ENCODE peak calls at places on chromosomes 11 and 22, in five cellular contexts. One of them, this sample, is unnamed.

GRCh38 chr11:33089776-33090175 is 50.4 kb downstream of the TCP11L1 start:
- DNase-seq in neuronal stem cell: no peak
- DNase-seq in GM23338: no peak
- DNase-seq in mammary epithelial cell: peak
- DNase-seq in IMR-90: peak
- DNase-seq in this sample: no peak

GRCh38 chr11:114092953-114093352 is 33.4 kb downstream of the ZBTB16 start:
- DNase-seq in neuronal stem cell: no peak
- DNase-seq in mammary epithelial cell: no peak
- DNase-seq in GM23338: no peak
- DNase-seq in IMR-90: no peak
- DNase-seq in this sample: no peak

GRCh38 chr11:75812542-75813040 is 2.4 kb upstream of the UVRAG start:
- DNase-seq in IMR-90: no peak
- DNase-seq in neuronal stem cell: no peak
- DNase-seq in mammary epithelial cell: no peak
- DNase-seq in GM23338: peak
- DNase-seq in this sample: no peak

GRCh38 chr11:129192150-129192549 is at the start of gene ARHGAP32:
- DNase-seq in IMR-90: no peak
- DNase-seq in mammary epithelial cell: peak
- DNase-seq in GM23338: no peak
- DNase-seq in neuronal stem cell: no peak
- DNase-seq in this sample: no peak

GRCh38 chr11:65132238-65132987 is 1.9 kb downstream of the SYVN1 start:
- DNase-seq in GM23338: no peak
- DNase-seq in IMR-90: no peak
- DNase-seq in neuronal stem cell: no peak
- DNase-seq in mammary epithelial cell: no peak
- DNase-seq in this sample: no peak

GRCh38 chr11:71164186-71164585 is 88.2 kb downstream of the SHANK2 start:
- DNase-seq in mammary epithelial cell: no peak
- DNase-seq in IMR-90: no peak
- DNase-seq in neuronal stem cell: no peak
- DNase-seq in GM23338: no peak
- DNase-seq in this sample: no peak

GRCh38 chr11:118622376-118623290 is 15.2 kb downstream of the PHLDB1 start:
- DNase-seq in IMR-90: peak
- DNase-seq in neuronal stem cell: no peak
- DNase-seq in GM23338: no peak
- DNase-seq in mammary epithelial cell: peak
- DNase-seq in this sample: peak

GRCh38 chr11:111637885-111638284 is 35.6 kb downstream of the SIK2 start:
- DNase-seq in neuronal stem cell: no peak
- DNase-seq in mammary epithelial cell: no peak
- DNase-seq in GM23338: peak
- DNase-seq in IMR-90: no peak
- DNase-seq in this sample: no peak

GRCh38 chr11:109696191-109696897 is 274.4 kb downstream of the C11orf87 start:
- DNase-seq in mammary epithelial cell: peak
- DNase-seq in IMR-90: peak
- DNase-seq in neuronal stem cell: no peak
- DNase-seq in GM23338: no peak
- DNase-seq in this sample: peak

GRCh38 chr11:116836648-116837023 is 786 bp downstream of the APOA1 start:
- DNase-seq in mammary epithelial cell: no peak
- DNase-seq in neuronal stem cell: no peak
- DNase-seq in GM23338: no peak
- DNase-seq in IMR-90: no peak
- DNase-seq in this sample: no peak

GRCh38 chr11:116835791-116836647 is 1.4 kb downstream of the APOA1 start:
- DNase-seq in IMR-90: peak
- DNase-seq in mammary epithelial cell: peak
- DNase-seq in GM23338: peak
- DNase-seq in neuronal stem cell: peak
- DNase-seq in this sample: peak

GRCh38 chr11:116833816-116834534 is 3.4 kb downstream of the APOA1 start:
- DNase-seq in IMR-90: no peak
- DNase-seq in neuronal stem cell: no peak
- DNase-seq in mammary epithelial cell: no peak
- DNase-seq in GM23338: no peak
- DNase-seq in this sample: no peak

GRCh38 chr11:116833491-116833815 is 3.7 kb downstream of the APOC3 start:
- DNase-seq in neuronal stem cell: no peak
- DNase-seq in IMR-90: no peak
- DNase-seq in GM23338: no peak
- DNase-seq in mammary epithelial cell: no peak
- DNase-seq in this sample: no peak

GRCh38 chr11:116835042-116835772 is 2.2 kb downstream of the APOA1 start:
- DNase-seq in mammary epithelial cell: no peak
- DNase-seq in neuronal stem cell: no peak
- DNase-seq in GM23338: peak
- DNase-seq in IMR-90: no peak
- DNase-seq in this sample: no peak
- H3K27ac ChIP-seq in mammary epithelial cell: no peak
- H3K27ac ChIP-seq in neuronal stem cell: no peak
- H3K27ac ChIP-seq in GM23338: no peak
- H3K27ac ChIP-seq in IMR-90: peak
- H3K27ac ChIP-seq in this sample: peak

GRCh38 chr11:123286761-123287160 is 91.7 kb upstream of the CLMP start:
- DNase-seq in GM23338: no peak
- DNase-seq in mammary epithelial cell: no peak
- DNase-seq in neuronal stem cell: no peak
- DNase-seq in IMR-90: peak
- DNase-seq in this sample: no peak

GRCh38 chr11:123291201-123291869 is 96.3 kb upstream of the CLMP start:
- DNase-seq in mammary epithelial cell: no peak
- DNase-seq in GM23338: no peak
- DNase-seq in neuronal stem cell: no peak
- DNase-seq in IMR-90: no peak
- DNase-seq in this sample: no peak

GRCh38 chr11:123284454-123284853 is 89.4 kb upstream of the CLMP start:
- DNase-seq in mammary epithelial cell: no peak
- DNase-seq in GM23338: no peak
- DNase-seq in neuronal stem cell: no peak
- DNase-seq in IMR-90: no peak
- DNase-seq in this sample: no peak

GRCh38 chr11:123286255-123286654 is 91.2 kb upstream of the CLMP start:
- DNase-seq in mammary epithelial cell: no peak
- DNase-seq in neuronal stem cell: no peak
- DNase-seq in IMR-90: no peak
- DNase-seq in GM23338: no peak
- DNase-seq in this sample: no peak
- H3K4me2 ChIP-seq in mammary epithelial cell: no peak
- H3K4me2 ChIP-seq in neuronal stem cell: no peak
- H3K4me2 ChIP-seq in IMR-90: no peak
- H3K4me2 ChIP-seq in GM23338: no peak
- H3K4me2 ChIP-seq in this sample: no peak

DNA sequence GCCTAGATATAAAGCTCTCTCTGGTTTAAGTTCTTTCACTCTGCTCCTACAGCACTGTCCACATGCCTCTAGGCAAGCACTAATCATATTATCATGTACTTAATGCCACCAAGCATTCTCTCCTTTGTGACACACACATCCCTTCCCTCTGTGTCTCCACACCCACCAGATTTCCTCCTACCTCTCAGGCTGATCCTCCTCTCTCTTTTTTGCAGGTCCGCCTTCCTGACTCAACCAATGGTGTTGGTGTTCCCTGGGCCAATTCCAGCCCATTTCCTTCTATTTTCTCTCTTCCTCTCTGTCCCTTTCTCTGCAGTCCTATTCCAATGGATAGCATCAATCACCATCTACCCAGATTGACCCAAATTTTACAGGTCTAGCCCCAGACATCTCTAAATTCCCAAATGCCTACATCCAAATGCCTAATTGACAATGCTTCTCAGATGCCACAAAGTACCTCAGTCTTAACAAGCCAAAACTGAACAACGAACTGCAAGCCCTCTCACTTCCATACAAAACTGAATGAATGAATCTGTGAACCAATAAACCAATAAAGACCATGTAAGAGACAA is 504 bp upstream of the ZNF215 start:
- DNase-seq in mammary epithelial cell: peak
- DNase-seq in GM23338: peak
- DNase-seq in IMR-90: peak
- DNase-seq in neuronal stem cell: no peak
- DNase-seq in this sample: no peak
- H3K27ac ChIP-seq in mammary epithelial cell: peak
- H3K27ac ChIP-seq in GM23338: peak
- H3K27ac ChIP-seq in IMR-90: no peak
- H3K27ac ChIP-seq in neuronal stem cell: peak
- H3K27ac ChIP-seq in this sample: peak

GRCh38 chr11:123304828-123305530 is 109.9 kb upstream of the CLMP start:
- DNase-seq in IMR-90: no peak
- DNase-seq in neuronal stem cell: no peak
- DNase-seq in mammary epithelial cell: no peak
- DNase-seq in GM23338: peak
- DNase-seq in this sample: no peak

GRCh38 chr11:123300874-123301695 is 106.0 kb upstream of the CLMP start:
- DNase-seq in neuronal stem cell: no peak
- DNase-seq in IMR-90: peak
- DNase-seq in mammary epithelial cell: peak
- DNase-seq in GM23338: no peak
- DNase-seq in this sample: peak

GRCh38 chr11:123303924-123304323 is 108.9 kb upstream of the CLMP start:
- DNase-seq in neuronal stem cell: no peak
- DNase-seq in GM23338: peak
- DNase-seq in IMR-90: no peak
- DNase-seq in mammary epithelial cell: no peak
- DNase-seq in this sample: no peak

GRCh38 chr11:123301696-123302400 is 106.8 kb upstream of the CLMP start:
- DNase-seq in GM23338: peak
- DNase-seq in IMR-90: peak
- DNase-seq in mammary epithelial cell: peak
- DNase-seq in neuronal stem cell: peak
- DNase-seq in this sample: no peak

GRCh38 chr11:123302751-123303195 is 107.7 kb upstream of the CLMP start:
- DNase-seq in GM23338: peak
- DNase-seq in IMR-90: peak
- DNase-seq in mammary epithelial cell: peak
- DNase-seq in neuronal stem cell: no peak
- DNase-seq in this sample: peak
- H3K4me2 ChIP-seq in GM23338: peak
- H3K4me2 ChIP-seq in IMR-90: peak
- H3K4me2 ChIP-seq in mammary epithelial cell: no peak
- H3K4me2 ChIP-seq in neuronal stem cell: no peak
- H3K4me2 ChIP-seq in this sample: no peak

DNA sequence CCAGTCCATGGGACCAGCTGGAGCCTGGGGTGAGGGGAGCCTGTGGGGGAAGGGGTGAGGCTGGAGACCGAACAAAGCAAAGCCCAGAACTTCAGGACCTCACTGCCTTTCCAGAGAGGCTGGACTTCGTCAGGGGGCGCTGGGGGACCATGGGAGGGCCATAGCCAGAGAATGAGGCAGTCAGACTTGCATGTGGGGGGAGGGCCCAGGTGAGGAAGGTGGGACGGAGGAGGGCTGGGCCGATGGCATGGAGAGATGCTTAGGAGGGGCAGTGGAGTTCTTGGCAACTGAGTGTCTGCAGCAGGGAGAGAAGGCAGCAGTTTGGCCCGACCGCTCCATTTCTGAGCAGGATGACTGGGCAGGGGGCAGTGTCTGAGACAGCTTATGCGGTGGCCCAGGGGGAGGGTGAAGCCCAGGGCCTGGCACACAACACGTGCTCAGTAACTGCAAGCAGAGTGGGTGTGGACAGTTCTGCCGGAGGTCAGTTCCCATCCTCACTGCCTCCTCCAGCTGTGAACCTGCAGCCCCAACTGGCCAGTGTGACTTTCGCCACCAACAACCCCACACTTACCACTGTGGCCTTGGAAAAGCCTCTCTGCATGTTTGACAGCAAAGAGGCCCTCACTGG is 796 bp downstream of the UPK3A start:
- DNase-seq in neuronal stem cell: no peak
- DNase-seq in mammary epithelial cell: no peak
- DNase-seq in IMR-90: no peak
- DNase-seq in GM23338: peak
- DNase-seq in this sample: no peak
- H3K27ac ChIP-seq in neuronal stem cell: no peak
- H3K27ac ChIP-seq in mammary epithelial cell: no peak
- H3K27ac ChIP-seq in IMR-90: no peak
- H3K27ac ChIP-seq in GM23338: no peak
- H3K27ac ChIP-seq in this sample: no peak

This sample was measured in fibroblast of lung.